ENCODE peak calls at places on chromosomes 7 and 10, in eight cellular contexts. One of them, this sample, is unnamed.

GRCh38 chr7:111486472-111487142 is 75.7 kb downstream of the IMMP2L start:
- DNase-seq in GM23338: peak; percentile 62
- DNase-seq in GM12878: peak; percentile 13
- DNase-seq in HL-60: no peak
- DNase-seq in SK-N-SH: peak; percentile 74
- DNase-seq in HCT116: peak; percentile 29
- DNase-seq in HepG2: peak; percentile 41
- DNase-seq in A549: peak; percentile 74
- DNase-seq in this sample: peak; percentile 55

GRCh38 chr10:3782456-3783312 is 2.3 kb downstream of the KLF6 start:
- DNase-seq in HepG2: peak; percentile 82
- DNase-seq in SK-N-SH: peak; percentile 48
- DNase-seq in GM12878: no peak
- DNase-seq in HL-60: peak; percentile 54
- DNase-seq in A549: peak; percentile 82
- DNase-seq in HCT116: no peak
- DNase-seq in GM23338: no peak
- DNase-seq in this sample: peak; percentile 83

GRCh38 chr10:119655566-119656001 is 4.4 kb downstream of the BAG3 start:
- DNase-seq in A549: peak; percentile 59
- DNase-seq in HepG2: no peak
- DNase-seq in HL-60: no peak
- DNase-seq in GM23338: no peak
- DNase-seq in HCT116: no peak
- DNase-seq in GM12878: no peak
- DNase-seq in SK-N-SH: peak; percentile 51
- DNase-seq in this sample: no peak

GRCh38 chr7:44278451-44279161 is 46.8 kb downstream of the CAMK2B start:
- DNase-seq in HCT116: no peak
- DNase-seq in HL-60: no peak
- DNase-seq in GM12878: no peak
- DNase-seq in GM23338: no peak
- DNase-seq in SK-N-SH: peak; percentile 52
- DNase-seq in A549: no peak
- DNase-seq in HepG2: no peak
- DNase-seq in this sample: no peak

GRCh38 chr10:17075510-17075909 is 54.1 kb downstream of the CUBN start:
- DNase-seq in HCT116: no peak
- DNase-seq in HL-60: peak; percentile 12
- DNase-seq in GM23338: no peak
- DNase-seq in A549: peak; percentile 73
- DNase-seq in GM12878: no peak
- DNase-seq in SK-N-SH: no peak
- DNase-seq in HepG2: peak; percentile 18
- DNase-seq in this sample: peak; percentile 87

GRCh38 chr10:93438796-93439253 is 43.3 kb downstream of the MYOF start:
- DNase-seq in GM23338: peak; percentile 95
- DNase-seq in HL-60: no peak
- DNase-seq in SK-N-SH: no peak
- DNase-seq in GM12878: no peak
- DNase-seq in HCT116: peak; percentile 82
- DNase-seq in A549: peak; percentile 74
- DNase-seq in HepG2: no peak
- DNase-seq in this sample: no peak

GRCh38 chr10:45000138-45000763 is 472 bp upstream of the ZNF22 start:
- DNase-seq in HepG2: no peak
- DNase-seq in HCT116: no peak
- DNase-seq in GM23338: peak; percentile 21
- DNase-seq in A549: no peak
- DNase-seq in GM12878: no peak
- DNase-seq in SK-N-SH: no peak
- DNase-seq in HL-60: no peak
- DNase-seq in this sample: no peak

GRCh38 chr7:137943132-137943551 is 58.7 kb downstream of the CREB3L2 start:
- DNase-seq in GM12878: no peak
- DNase-seq in A549: no peak
- DNase-seq in SK-N-SH: no peak
- DNase-seq in HCT116: no peak
- DNase-seq in HepG2: peak; percentile 38
- DNase-seq in HL-60: no peak
- DNase-seq in GM23338: peak; percentile 57
- DNase-seq in this sample: no peak

GRCh38 chr10:117545141-117546019 is 2.8 kb downstream of the EMX2 start:
- DNase-seq in SK-N-SH: no peak
- DNase-seq in HepG2: no peak
- DNase-seq in A549: no peak
- DNase-seq in HL-60: no peak
- DNase-seq in HCT116: no peak
- DNase-seq in GM12878: no peak
- DNase-seq in GM23338: peak; percentile 58
- DNase-seq in this sample: no peak

GRCh38 chr7:158820656-158821055 is 8.7 kb downstream of the ESYT2 start:
- DNase-seq in GM12878: no peak
- DNase-seq in HepG2: no peak
- DNase-seq in SK-N-SH: no peak
- DNase-seq in HCT116: no peak
- DNase-seq in A549: no peak
- DNase-seq in GM23338: no peak
- DNase-seq in HL-60: no peak
- DNase-seq in this sample: no peak

GRCh38 chr10:101467286-101467770 is 113.4 kb downstream of the BTRC start:
- DNase-seq in HCT116: peak; percentile 76
- DNase-seq in A549: peak; percentile 76
- DNase-seq in HL-60: peak; percentile 76
- DNase-seq in HepG2: peak; percentile 67
- DNase-seq in SK-N-SH: peak; percentile 52
- DNase-seq in GM23338: peak; percentile 87
- DNase-seq in GM12878: peak; percentile 23
- DNase-seq in this sample: peak; percentile 76

GRCh38 chr10:133141144-133141962 is 18.7 kb upstream of the KNDC1 start:
- DNase-seq in GM23338: no peak
- DNase-seq in GM12878: no peak
- DNase-seq in A549: no peak
- DNase-seq in HepG2: no peak
- DNase-seq in SK-N-SH: no peak
- DNase-seq in HL-60: no peak
- DNase-seq in HCT116: no peak
- DNase-seq in this sample: no peak

GRCh38 chr10:127313996-127314700 is 117.8 kb upstream of the INSYN2A start:
- DNase-seq in GM12878: no peak
- DNase-seq in GM23338: no peak
- DNase-seq in HepG2: no peak
- DNase-seq in SK-N-SH: no peak
- DNase-seq in HL-60: no peak
- DNase-seq in HCT116: no peak
- DNase-seq in A549: no peak
- DNase-seq in this sample: no peak

GRCh38 chr7:101717986-101718746 is 89.1 kb upstream of the MYL10 start:
- DNase-seq in SK-N-SH: peak; percentile 77
- DNase-seq in GM12878: no peak
- DNase-seq in HCT116: no peak
- DNase-seq in GM23338: no peak
- DNase-seq in HepG2: peak; percentile 28
- DNase-seq in A549: no peak
- DNase-seq in HL-60: peak; percentile 89
- DNase-seq in this sample: no peak

GRCh38 chr10:131436467-131436866 is 124.9 kb upstream of the TCERG1L start:
- DNase-seq in SK-N-SH: no peak
- DNase-seq in HCT116: no peak
- DNase-seq in GM23338: no peak
- DNase-seq in A549: no peak
- DNase-seq in HepG2: no peak
- DNase-seq in GM12878: no peak
- DNase-seq in HL-60: no peak
- DNase-seq in this sample: no peak

GRCh38 chr10:113045155-113046055 is 95.4 kb downstream of the TCF7L2 start:
- DNase-seq in HL-60: no peak
- DNase-seq in HCT116: no peak
- DNase-seq in HepG2: no peak
- DNase-seq in GM12878: no peak
- DNase-seq in GM23338: no peak
- DNase-seq in A549: peak; percentile 38
- DNase-seq in SK-N-SH: no peak
- DNase-seq in this sample: peak; percentile 30

GRCh38 chr7:73718905-73719805 is at the start of gene STX1A:
- DNase-seq in GM12878: no peak
- DNase-seq in GM23338: peak; percentile 82
- DNase-seq in HL-60: no peak
- DNase-seq in A549: peak; percentile 66
- DNase-seq in HCT116: no peak
- DNase-seq in HepG2: peak; percentile 40
- DNase-seq in SK-N-SH: peak; percentile 100
- DNase-seq in this sample: no peak

GRCh38 chr7:98930921-98931320 is 52.6 kb downstream of the TRRAP start:
- DNase-seq in HL-60: no peak
- DNase-seq in HCT116: no peak
- DNase-seq in A549: no peak
- DNase-seq in SK-N-SH: no peak
- DNase-seq in GM12878: peak; percentile 93
- DNase-seq in GM23338: no peak
- DNase-seq in HepG2: no peak
- DNase-seq in this sample: no peak

GRCh38 chr10:13994932-13995331 is 335.8 kb downstream of the FRMD4A start:
- DNase-seq in GM23338: no peak
- DNase-seq in HCT116: no peak
- DNase-seq in HepG2: no peak
- DNase-seq in GM12878: no peak
- DNase-seq in HL-60: no peak
- DNase-seq in SK-N-SH: no peak
- DNase-seq in A549: no peak
- DNase-seq in this sample: no peak

GRCh38 chr10:89454561-89455347 is 40.4 kb downstream of the IFIT5 start:
- DNase-seq in HL-60: peak; percentile 2
- DNase-seq in GM23338: no peak
- DNase-seq in HCT116: no peak
- DNase-seq in SK-N-SH: no peak
- DNase-seq in A549: no peak
- DNase-seq in HepG2: no peak
- DNase-seq in GM12878: no peak
- DNase-seq in this sample: no peak

GRCh38 chr7:158396982-158397862 is 190.4 kb downstream of the PTPRN2 start:
- DNase-seq in SK-N-SH: no peak
- DNase-seq in HL-60: no peak
- DNase-seq in GM23338: no peak
- DNase-seq in A549: no peak
- DNase-seq in HCT116: no peak
- DNase-seq in HepG2: peak; percentile 34
- DNase-seq in GM12878: no peak
- DNase-seq in this sample: no peak

GRCh38 chr10:11150255-11150731 is 132.6 kb downstream of the CELF2 start:
- DNase-seq in A549: no peak
- DNase-seq in GM23338: no peak
- DNase-seq in GM12878: no peak
- DNase-seq in SK-N-SH: no peak
- DNase-seq in HepG2: no peak
- DNase-seq in HCT116: no peak
- DNase-seq in HL-60: no peak
- DNase-seq in this sample: no peak

GRCh38 chr10:52106895-52107294 is 207.2 kb upstream of the DKK1 start:
- DNase-seq in SK-N-SH: no peak
- DNase-seq in HL-60: no peak
- DNase-seq in GM12878: no peak
- DNase-seq in HCT116: no peak
- DNase-seq in GM23338: peak; percentile 59
- DNase-seq in A549: no peak
- DNase-seq in HepG2: no peak
- DNase-seq in this sample: no peak

GRCh38 chr10:34491666-34492065 is 323.4 kb downstream of the PARD3 start:
- DNase-seq in GM23338: no peak
- DNase-seq in HL-60: no peak
- DNase-seq in SK-N-SH: no peak
- DNase-seq in A549: peak; percentile 57
- DNase-seq in GM12878: no peak
- DNase-seq in HepG2: no peak
- DNase-seq in HCT116: no peak
- DNase-seq in this sample: no peak

GRCh38 chr10:120735773-120736371 is 115.3 kb upstream of the WDR11 start:
- DNase-seq in HL-60: no peak
- DNase-seq in GM12878: peak; percentile 7
- DNase-seq in A549: peak; percentile 21
- DNase-seq in HCT116: peak; percentile 26
- DNase-seq in HepG2: peak; percentile 5
- DNase-seq in SK-N-SH: peak; percentile 22
- DNase-seq in GM23338: peak; percentile 46
- DNase-seq in this sample: no peak

GRCh38 chr10:93248583-93249227 is 175.0 kb downstream of the CYP26A1 start:
- DNase-seq in HepG2: no peak
- DNase-seq in GM23338: no peak
- DNase-seq in HCT116: no peak
- DNase-seq in GM12878: no peak
- DNase-seq in SK-N-SH: no peak
- DNase-seq in A549: no peak
- DNase-seq in HL-60: no peak
- DNase-seq in this sample: no peak

GRCh38 chr7:134742688-134743350 is 36.6 kb upstream of the CALD1 start:
- DNase-seq in A549: no peak
- DNase-seq in SK-N-SH: no peak
- DNase-seq in HCT116: no peak
- DNase-seq in HepG2: no peak
- DNase-seq in GM12878: no peak
- DNase-seq in GM23338: no peak
- DNase-seq in HL-60: no peak
- DNase-seq in this sample: no peak
- H3K27ac ChIP-seq in A549: no peak overlapping the region
- H3K27ac ChIP-seq in SK-N-SH: peak overlapping the region; percentile 55
- H3K27ac ChIP-seq in HCT116: no peak overlapping the region
- H3K27ac ChIP-seq in HepG2: no peak overlapping the region
- H3K27ac ChIP-seq in GM12878: no peak overlapping the region
- H3K27ac ChIP-seq in GM23338: peak overlapping the region; percentile 59
- H3K27ac ChIP-seq in HL-60: no peak overlapping the region
- H3K27ac ChIP-seq in this sample: no peak overlapping the region

GRCh38 chr7:1650363-1651030 is 19.6 kb upstream of the ELFN1 start:
- DNase-seq in GM23338: no peak
- DNase-seq in HepG2: no peak
- DNase-seq in HCT116: no peak
- DNase-seq in GM12878: no peak
- DNase-seq in HL-60: no peak
- DNase-seq in A549: no peak
- DNase-seq in SK-N-SH: peak; percentile 52
- DNase-seq in this sample: no peak
- TF ChIP-seq REST in GM23338: no peak
- TF ChIP-seq REST in HepG2: no peak
- TF ChIP-seq REST in HCT116: no peak
- TF ChIP-seq REST in GM12878: no peak
- TF ChIP-seq REST in HL-60: no peak
- TF ChIP-seq REST in A549: no peak
- TF ChIP-seq REST in SK-N-SH: no peak
- TF ChIP-seq REST in this sample: no peak

GRCh38 chr7:51043461-51043860 is 260.8 kb upstream of the GRB10 start:
- DNase-seq in A549: no peak
- DNase-seq in HepG2: no peak
- DNase-seq in GM12878: no peak
- DNase-seq in GM23338: no peak
- DNase-seq in HCT116: no peak
- DNase-seq in HL-60: no peak
- DNase-seq in SK-N-SH: no peak
- DNase-seq in this sample: no peak
- H3K27ac ChIP-seq in A549: no peak overlapping the region
- H3K27ac ChIP-seq in HepG2: no peak overlapping the region
- H3K27ac ChIP-seq in GM12878: no peak overlapping the region
- H3K27ac ChIP-seq in GM23338: no peak overlapping the region
- H3K27ac ChIP-seq in HCT116: no peak overlapping the region
- H3K27ac ChIP-seq in HL-60: no peak overlapping the region
- H3K27ac ChIP-seq in SK-N-SH: no peak overlapping the region
- H3K27ac ChIP-seq in this sample: no peak overlapping the region

GRCh38 chr7:41628926-41629325 is 74.0 kb downstream of the INHBA start:
- DNase-seq in HepG2: no peak
- DNase-seq in GM12878: no peak
- DNase-seq in SK-N-SH: no peak
- DNase-seq in GM23338: peak; percentile 31
- DNase-seq in HCT116: no peak
- DNase-seq in A549: no peak
- DNase-seq in HL-60: no peak
- DNase-seq in this sample: no peak
- TF ChIP-seq REST in HepG2: no peak
- TF ChIP-seq REST in GM12878: no peak
- TF ChIP-seq REST in SK-N-SH: no peak
- TF ChIP-seq REST in GM23338: no peak
- TF ChIP-seq REST in HCT116: no peak
- TF ChIP-seq REST in A549: no peak
- TF ChIP-seq REST in HL-60: no peak
- TF ChIP-seq REST in this sample: no peak